ENCODE peak calls at places on chromosomes 2 and 18, in nine cellular contexts. One of them, this sample, is unnamed.
A peak's percentile ranks its signal among the peaks of the same experiment; 100 is the strongest.

GRCh38 chr2:180033993-180034894 is 27.1 kb upstream of the CWC22 start:
- DNase-seq in astrocyte of the spinal cord: peak; percentile 93
- DNase-seq in cardiac muscle cell: peak; percentile 28
- DNase-seq in AG04450: peak; percentile 15
- DNase-seq in WTC11: peak; percentile 29
- DNase-seq in CD4-positive, alpha-beta T cell: no peak
- DNase-seq in MM.1S: peak; percentile 75
- DNase-seq in fibroblast of pulmonary artery: peak; percentile 78
- DNase-seq in fibroblast of mammary gland: peak; percentile 62
- DNase-seq in this sample: peak; percentile 9

GRCh38 chr2:237972211-237972610 is 5.4 kb downstream of the UBE2F start:
- DNase-seq in fibroblast of pulmonary artery: no peak
- DNase-seq in astrocyte of the spinal cord: no peak
- DNase-seq in CD4-positive, alpha-beta T cell: no peak
- DNase-seq in AG04450: no peak
- DNase-seq in WTC11: no peak
- DNase-seq in cardiac muscle cell: no peak
- DNase-seq in fibroblast of mammary gland: no peak
- DNase-seq in MM.1S: no peak
- DNase-seq in this sample: no peak

GRCh38 chr18:2587788-2588187 is 16.4 kb downstream of the NDC80 start:
- DNase-seq in WTC11: no peak
- DNase-seq in fibroblast of pulmonary artery: no peak
- DNase-seq in fibroblast of mammary gland: no peak
- DNase-seq in CD4-positive, alpha-beta T cell: no peak
- DNase-seq in AG04450: no peak
- DNase-seq in MM.1S: no peak
- DNase-seq in astrocyte of the spinal cord: no peak
- DNase-seq in cardiac muscle cell: no peak
- DNase-seq in this sample: no peak

GRCh38 chr2:157875720-157876065 is 437 bp downstream of the ACVR1 start:
- DNase-seq in MM.1S: peak; percentile 54
- DNase-seq in WTC11: peak; percentile 59
- DNase-seq in astrocyte of the spinal cord: peak; percentile 22
- DNase-seq in cardiac muscle cell: peak; percentile 76
- DNase-seq in fibroblast of mammary gland: no peak
- DNase-seq in AG04450: no peak
- DNase-seq in fibroblast of pulmonary artery: no peak
- DNase-seq in CD4-positive, alpha-beta T cell: peak; percentile 40
- DNase-seq in this sample: peak; percentile 68

GRCh38 chr2:233351423-233351822 is 2.9 kb upstream of the DGKD start:
- DNase-seq in fibroblast of pulmonary artery: no peak
- DNase-seq in astrocyte of the spinal cord: peak; percentile 23
- DNase-seq in MM.1S: no peak
- DNase-seq in fibroblast of mammary gland: peak; percentile 44
- DNase-seq in CD4-positive, alpha-beta T cell: no peak
- DNase-seq in WTC11: no peak
- DNase-seq in AG04450: no peak
- DNase-seq in cardiac muscle cell: no peak
- DNase-seq in this sample: no peak

GRCh38 chr2:23617817-23618216 is 232.8 kb downstream of the KLHL29 start:
- DNase-seq in WTC11: no peak
- DNase-seq in fibroblast of pulmonary artery: no peak
- DNase-seq in AG04450: no peak
- DNase-seq in fibroblast of mammary gland: peak; percentile 23
- DNase-seq in MM.1S: no peak
- DNase-seq in cardiac muscle cell: no peak
- DNase-seq in astrocyte of the spinal cord: no peak
- DNase-seq in CD4-positive, alpha-beta T cell: no peak
- DNase-seq in this sample: no peak

GRCh38 chr2:118502106-118502505 is 345.3 kb downstream of the EN1 start:
- DNase-seq in CD4-positive, alpha-beta T cell: no peak
- DNase-seq in MM.1S: no peak
- DNase-seq in fibroblast of mammary gland: no peak
- DNase-seq in fibroblast of pulmonary artery: no peak
- DNase-seq in astrocyte of the spinal cord: no peak
- DNase-seq in WTC11: no peak
- DNase-seq in AG04450: no peak
- DNase-seq in cardiac muscle cell: no peak
- DNase-seq in this sample: no peak

GRCh38 chr2:128633501-128633900 is 314.8 kb upstream of the HS6ST1 start:
- DNase-seq in fibroblast of mammary gland: peak; percentile 55
- DNase-seq in WTC11: no peak
- DNase-seq in cardiac muscle cell: no peak
- DNase-seq in fibroblast of pulmonary artery: peak; percentile 74
- DNase-seq in MM.1S: no peak
- DNase-seq in CD4-positive, alpha-beta T cell: no peak
- DNase-seq in AG04450: no peak
- DNase-seq in astrocyte of the spinal cord: peak; percentile 79
- DNase-seq in this sample: no peak

GRCh38 chr2:182229288-182229687 is 197.5 kb downstream of the PDE1A start:
- DNase-seq in cardiac muscle cell: no peak
- DNase-seq in astrocyte of the spinal cord: no peak
- DNase-seq in fibroblast of pulmonary artery: peak; percentile 22
- DNase-seq in fibroblast of mammary gland: peak; percentile 55
- DNase-seq in CD4-positive, alpha-beta T cell: no peak
- DNase-seq in AG04450: no peak
- DNase-seq in WTC11: no peak
- DNase-seq in MM.1S: no peak
- DNase-seq in this sample: no peak

GRCh38 chr2:125582521-125582920 is 1073.4 kb upstream of the GYPC start:
- DNase-seq in CD4-positive, alpha-beta T cell: no peak
- DNase-seq in WTC11: no peak
- DNase-seq in AG04450: no peak
- DNase-seq in cardiac muscle cell: peak; percentile 6
- DNase-seq in MM.1S: no peak
- DNase-seq in astrocyte of the spinal cord: no peak
- DNase-seq in fibroblast of pulmonary artery: no peak
- DNase-seq in fibroblast of mammary gland: no peak
- DNase-seq in this sample: no peak

GRCh38 chr2:185181901-185182300 is 556.7 kb upstream of the FSIP2 start:
- DNase-seq in cardiac muscle cell: no peak
- DNase-seq in astrocyte of the spinal cord: no peak
- DNase-seq in MM.1S: no peak
- DNase-seq in CD4-positive, alpha-beta T cell: no peak
- DNase-seq in fibroblast of pulmonary artery: no peak
- DNase-seq in WTC11: no peak
- DNase-seq in fibroblast of mammary gland: no peak
- DNase-seq in AG04450: no peak
- DNase-seq in this sample: no peak

GRCh38 chr2:135124924-135125886 is 73.1 kb downstream of the RAB3GAP1 start:
- DNase-seq in CD4-positive, alpha-beta T cell: no peak
- DNase-seq in MM.1S: no peak
- DNase-seq in astrocyte of the spinal cord: no peak
- DNase-seq in WTC11: no peak
- DNase-seq in fibroblast of mammary gland: peak; percentile 20
- DNase-seq in AG04450: no peak
- DNase-seq in cardiac muscle cell: no peak
- DNase-seq in fibroblast of pulmonary artery: peak; percentile 18
- DNase-seq in this sample: no peak

GRCh38 chr2:222656544-222657446 is 903 bp upstream of the FARSB start:
- DNase-seq in cardiac muscle cell: no peak
- DNase-seq in fibroblast of pulmonary artery: no peak
- DNase-seq in astrocyte of the spinal cord: no peak
- DNase-seq in WTC11: no peak
- DNase-seq in fibroblast of mammary gland: no peak
- DNase-seq in MM.1S: no peak
- DNase-seq in AG04450: no peak
- DNase-seq in CD4-positive, alpha-beta T cell: no peak
- DNase-seq in this sample: no peak

GRCh38 chr2:109083771-109084170 is 45.2 kb upstream of the SH3RF3 start:
- DNase-seq in cardiac muscle cell: no peak
- DNase-seq in WTC11: no peak
- DNase-seq in fibroblast of mammary gland: no peak
- DNase-seq in MM.1S: no peak
- DNase-seq in AG04450: no peak
- DNase-seq in astrocyte of the spinal cord: no peak
- DNase-seq in CD4-positive, alpha-beta T cell: no peak
- DNase-seq in fibroblast of pulmonary artery: no peak
- DNase-seq in this sample: no peak

GRCh38 chr18:50836521-50836957 is 16.7 kb upstream of the MRO start:
- DNase-seq in fibroblast of pulmonary artery: peak; percentile 86
- DNase-seq in cardiac muscle cell: no peak
- DNase-seq in WTC11: no peak
- DNase-seq in astrocyte of the spinal cord: peak; percentile 43
- DNase-seq in AG04450: no peak
- DNase-seq in CD4-positive, alpha-beta T cell: no peak
- DNase-seq in MM.1S: peak; percentile 38
- DNase-seq in fibroblast of mammary gland: peak; percentile 69
- DNase-seq in this sample: no peak

GRCh38 chr2:127619191-127619590 is 26.8 kb upstream of the GPR17 start:
- DNase-seq in astrocyte of the spinal cord: no peak
- DNase-seq in AG04450: no peak
- DNase-seq in WTC11: no peak
- DNase-seq in MM.1S: no peak
- DNase-seq in fibroblast of pulmonary artery: no peak
- DNase-seq in fibroblast of mammary gland: no peak
- DNase-seq in CD4-positive, alpha-beta T cell: no peak
- DNase-seq in cardiac muscle cell: no peak
- DNase-seq in this sample: no peak

DNA sequence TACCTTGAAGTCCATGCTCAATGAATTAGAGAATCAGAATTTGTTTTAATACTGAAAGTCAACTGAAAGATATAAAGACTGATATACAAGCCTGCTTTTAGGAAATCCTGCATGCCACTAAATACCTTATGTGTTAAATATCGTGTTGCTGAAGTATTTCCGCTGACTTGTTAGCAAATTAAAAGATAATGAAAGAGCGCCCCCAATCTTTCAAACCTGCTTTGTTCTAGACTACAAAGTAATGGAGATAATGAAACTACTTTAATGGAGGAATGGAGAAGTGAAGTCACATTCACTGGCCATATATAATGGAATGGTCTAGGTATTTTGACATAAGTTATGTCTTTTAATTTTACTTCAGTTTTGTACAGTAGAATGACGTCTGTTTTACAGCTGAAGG is 95.7 kb downstream of the ASXL3 start:
- DNase-seq in fibroblast of mammary gland: peak; percentile 3
- DNase-seq in astrocyte of the spinal cord: no peak
- DNase-seq in cardiac muscle cell: no peak
- DNase-seq in MM.1S: no peak
- DNase-seq in WTC11: no peak
- DNase-seq in AG04450: no peak
- DNase-seq in CD4-positive, alpha-beta T cell: no peak
- DNase-seq in fibroblast of pulmonary artery: no peak
- DNase-seq in this sample: no peak
- TF ChIP-seq CTCF in fibroblast of mammary gland: no peak
- TF ChIP-seq CTCF in astrocyte of the spinal cord: no peak
- TF ChIP-seq CTCF in cardiac muscle cell: no peak
- TF ChIP-seq CTCF in MM.1S: no peak
- TF ChIP-seq CTCF in WTC11: no peak
- TF ChIP-seq CTCF in AG04450: no peak
- TF ChIP-seq CTCF in CD4-positive, alpha-beta T cell: no peak
- TF ChIP-seq CTCF in fibroblast of pulmonary artery: no peak
- TF ChIP-seq CTCF in this sample: no peak

DNA sequence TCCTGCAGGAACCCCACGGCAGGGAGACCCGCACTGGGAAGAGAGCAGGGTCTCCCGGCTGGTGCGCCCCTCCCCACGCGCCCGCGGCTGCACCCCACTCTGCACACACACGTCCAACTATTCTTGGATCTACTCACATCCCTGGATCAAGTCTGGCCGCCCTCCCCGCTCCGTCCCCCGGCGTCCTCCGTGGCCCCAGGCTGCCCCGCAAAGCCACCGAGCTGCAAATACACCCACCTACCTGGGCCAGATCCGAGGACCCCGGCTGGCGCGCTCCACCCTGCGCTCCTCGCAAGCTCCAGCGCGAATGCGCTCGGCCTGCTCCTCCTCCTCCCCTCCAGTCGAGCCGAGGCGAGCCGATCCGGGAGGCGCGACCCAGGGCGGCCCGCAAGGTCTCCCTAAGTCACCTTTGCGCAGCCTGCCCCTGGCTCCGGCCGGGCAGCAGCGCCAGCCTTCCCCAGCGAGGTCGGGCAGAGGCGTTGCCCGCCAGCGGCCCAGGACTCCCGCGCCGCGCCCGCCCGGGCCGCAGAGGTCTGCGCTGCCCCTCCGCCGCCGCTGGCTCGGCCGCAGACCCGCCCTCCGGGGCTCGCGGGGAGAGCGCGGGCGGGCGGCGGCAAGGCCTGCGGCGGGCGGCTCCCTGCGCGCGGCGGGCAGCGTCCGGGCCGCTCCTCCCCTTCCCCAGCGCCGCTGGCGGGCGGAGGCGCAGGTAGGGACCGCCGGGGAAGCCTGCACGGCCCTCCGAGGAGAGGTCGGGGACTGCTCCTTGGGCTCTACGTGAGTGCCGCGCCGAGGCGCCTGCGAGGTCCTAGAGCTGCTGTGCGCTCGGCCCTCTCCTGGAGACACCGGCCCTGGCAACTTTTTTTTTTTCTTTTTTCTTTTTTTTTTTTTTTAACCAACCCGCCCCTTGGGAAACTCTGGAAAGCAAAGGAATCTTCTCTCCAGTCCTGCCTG is 126.0 kb downstream of the OSBPL1A start:
- DNase-seq in MM.1S: peak; percentile 89
- DNase-seq in AG04450: no peak
- DNase-seq in fibroblast of pulmonary artery: peak; percentile 78
- DNase-seq in fibroblast of mammary gland: peak; percentile 69
- DNase-seq in CD4-positive, alpha-beta T cell: no peak
- DNase-seq in cardiac muscle cell: peak; percentile 84
- DNase-seq in WTC11: peak; percentile 88
- DNase-seq in astrocyte of the spinal cord: peak; percentile 83
- DNase-seq in this sample: peak; percentile 82
- TF ChIP-seq CTCF in MM.1S: peak; percentile 24
- TF ChIP-seq CTCF in AG04450: peak; percentile 28
- TF ChIP-seq CTCF in fibroblast of pulmonary artery: peak; percentile 10
- TF ChIP-seq CTCF in fibroblast of mammary gland: peak; percentile 23
- TF ChIP-seq CTCF in CD4-positive, alpha-beta T cell: no peak
- TF ChIP-seq CTCF in cardiac muscle cell: peak; percentile 23
- TF ChIP-seq CTCF in WTC11: no peak
- TF ChIP-seq CTCF in astrocyte of the spinal cord: peak; percentile 37
- TF ChIP-seq CTCF in this sample: no peak

GRCh38 chr2:225462945-225463344 is 63.4 kb downstream of the NYAP2 start:
- DNase-seq in AG04450: no peak
- DNase-seq in CD4-positive, alpha-beta T cell: no peak
- DNase-seq in astrocyte of the spinal cord: no peak
- DNase-seq in fibroblast of mammary gland: no peak
- DNase-seq in fibroblast of pulmonary artery: no peak
- DNase-seq in MM.1S: no peak
- DNase-seq in cardiac muscle cell: no peak
- DNase-seq in WTC11: no peak
- DNase-seq in this sample: no peak
- TF ChIP-seq CTCF in AG04450: no peak
- TF ChIP-seq CTCF in CD4-positive, alpha-beta T cell: no peak
- TF ChIP-seq CTCF in astrocyte of the spinal cord: no peak
- TF ChIP-seq CTCF in fibroblast of mammary gland: no peak
- TF ChIP-seq CTCF in fibroblast of pulmonary artery: no peak
- TF ChIP-seq CTCF in MM.1S: no peak
- TF ChIP-seq CTCF in cardiac muscle cell: no peak
- TF ChIP-seq CTCF in WTC11: no peak
- TF ChIP-seq CTCF in this sample: no peak

DNA sequence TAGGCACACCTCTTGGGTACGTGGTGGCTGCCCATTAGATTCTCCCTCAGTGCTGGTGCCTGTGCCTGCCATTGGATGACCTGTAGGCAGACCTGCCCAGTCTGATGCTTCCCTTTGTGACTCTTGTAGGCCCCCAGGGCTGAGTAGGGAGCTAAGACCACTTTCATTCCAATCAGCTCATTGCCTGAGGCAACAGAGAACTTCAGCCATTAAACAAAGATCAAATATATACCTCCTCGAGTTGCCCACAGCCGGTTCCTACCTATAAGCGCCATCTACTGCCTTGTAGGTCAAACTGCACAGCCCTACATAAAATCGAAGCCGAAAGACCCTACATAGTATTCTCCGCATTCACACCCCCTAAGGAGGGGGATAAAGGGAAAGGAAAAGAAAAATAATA is 184.6 kb downstream of the ETAA1 start:
- DNase-seq in astrocyte of the spinal cord: no peak
- DNase-seq in fibroblast of pulmonary artery: no peak
- DNase-seq in WTC11: peak; percentile 29
- DNase-seq in AG04450: no peak
- DNase-seq in fibroblast of mammary gland: no peak
- DNase-seq in MM.1S: no peak
- DNase-seq in cardiac muscle cell: no peak
- DNase-seq in CD4-positive, alpha-beta T cell: no peak
- DNase-seq in this sample: no peak
- TF ChIP-seq CTCF in astrocyte of the spinal cord: no peak
- TF ChIP-seq CTCF in fibroblast of pulmonary artery: peak; percentile 9
- TF ChIP-seq CTCF in WTC11: peak; percentile 32
- TF ChIP-seq CTCF in AG04450: no peak
- TF ChIP-seq CTCF in fibroblast of mammary gland: peak; percentile 40
- TF ChIP-seq CTCF in MM.1S: peak; percentile 35
- TF ChIP-seq CTCF in cardiac muscle cell: no peak
- TF ChIP-seq CTCF in CD4-positive, alpha-beta T cell: no peak
- TF ChIP-seq CTCF in this sample: no peak

This sample was measured in mucosa of descending colon.